ENCODE peak calls at places on chromosome 4, in four cellular contexts. N, D, J and W are unnamed samples.

GRCh38 chr4:110183643-110184042 is 14.8 kb downstream of the ELOVL6 start:
- DNase-seq in D (no peak), N (no peak), J (no peak), W (no peak)

GRCh38 chr4:82739292-82740190 is 59.1 kb downstream of the SCD5 start:
- DNase-seq in N (peak), J (peak), D (peak), W (no peak)

GRCh38 chr4:33411182-33411581 is 2691.0 kb downstream of the PCDH7 start:
- DNase-seq in J (no peak), D (no peak), N (no peak), W (no peak)

GRCh38 chr4:139686130-139686529 is 20.5 kb downstream of the MGST2 start:
- DNase-seq in J (no peak), N (no peak), D (no peak), W (no peak)

GRCh38 chr4:89299153-89299789 is 8.3 kb downstream of the GPRIN3 start:
- DNase-seq in N (no peak), D (no peak), J (peak), W (no peak)

GRCh38 chr4:81355136-81355535 is 116.6 kb downstream of the RASGEF1B start:
- DNase-seq in D (no peak), N (no peak), J (no peak), W (no peak)

GRCh38 chr4:6019316-6020263 is 1.4 kb upstream of the C4orf50 start:
- DNase-seq in J (peak), D (peak), N (peak), W (no peak)

GRCh38 chr4:108060164-108060563 is 70.5 kb downstream of the HADH start:
- DNase-seq in N (no peak), D (no peak), J (peak), W (no peak)

GRCh38 chr4:137952116-137952515 is 290.0 kb downstream of the SLC7A11 start:
- DNase-seq in D (no peak), N (no peak), J (no peak), W (no peak)

GRCh38 chr4:83686166-83686565 is 150.3 kb downstream of the GPAT3 start:
- DNase-seq in J (no peak), N (no peak), D (no peak), W (peak)